ENCODE peak calls at places on chromosomes 12 and 14, in nine cellular contexts. N, G, I, T, X, S, V, K and C are unnamed samples.

GRCh38 chr12:62250671-62251608 is 9.3 kb upstream of the USP15 start:
- DNase-seq in V (peak), K (no peak), S (no peak), N (no peak), X (no peak), I (no peak), T (no peak), G (no peak), C (no peak)

GRCh38 chr12:96238336-96239031 is 44.3 kb downstream of the ELK3 start:
- DNase-seq in I (no peak), K (no peak), T (peak), N (no peak), X (no peak), G (no peak), V (no peak), S (no peak), C (no peak)

GRCh38 chr12:90572778-90573177 is 382.2 kb downstream of the CCER1 start:
- DNase-seq in T (no peak), N (no peak), S (no peak), K (no peak), V (no peak), G (no peak), I (no peak), X (no peak), C (no peak)

GRCh38 chr14:80615831-80616230 is 325.7 kb downstream of the CEP128 start:
- DNase-seq in N (no peak), X (no peak), V (no peak), T (no peak), G (no peak), I (no peak), K (no peak), S (no peak), C (no peak)

GRCh38 chr14:44040561-44040960 is 466.5 kb downstream of the FSCB start:
- DNase-seq in G (no peak), I (no peak), T (no peak), K (no peak), N (no peak), S (no peak), V (no peak), X (no peak), C (no peak)

GRCh38 chr12:54701940-54702592 is 53.9 kb upstream of the DCD start:
- DNase-seq in I (no peak), G (no peak), S (no peak), N (no peak), V (peak), T (no peak), X (peak), K (no peak), C (peak)

GRCh38 chr12:9649532-9649940 is 20.0 kb upstream of the CLEC2D start:
- DNase-seq in N (no peak), K (no peak), S (no peak), I (no peak), X (no peak), G (no peak), V (no peak), T (no peak), C (no peak)

GRCh38 chr12:131119936-131120335 is 166.2 kb downstream of the ADGRD1 start:
- DNase-seq in T (no peak), S (no peak), K (no peak), I (no peak), N (no peak), G (peak), X (no peak), V (no peak), C (no peak)

GRCh38 chr14:104827173-104828055 is 26.5 kb downstream of the ZBTB42 start:
- DNase-seq in N (peak), S (no peak), K (peak), X (peak), G (peak), V (peak), I (peak), T (peak), C (peak)

GRCh38 chr12:93339695-93340094 is 38.0 kb upstream of the NUDT4 start:
- DNase-seq in T (no peak), N (no peak), I (no peak), V (no peak), K (no peak), S (no peak), X (no peak), G (no peak), C (no peak)

GRCh38 chr12:31322651-31323248 is 3.2 kb downstream of the SINHCAF start:
- DNase-seq in T (no peak), I (peak), S (no peak), X (no peak), N (no peak), K (peak), G (no peak), V (peak), C (peak)

GRCh38 chr12:121801601-121802484 is 2.0 kb upstream of the SETD1B start:
- DNase-seq in N (no peak), S (no peak), V (peak), K (no peak), T (no peak), X (no peak), G (no peak), I (no peak), C (no peak)

GRCh38 chr14:65287264-65288131 is 125.0 kb upstream of the FUT8 start:
- DNase-seq in S (no peak), T (no peak), K (no peak), G (no peak), I (no peak), X (no peak), N (no peak), V (no peak), C (no peak)

GRCh38 chr12:95591731-95592130 is 40.5 kb upstream of the USP44 start:
- DNase-seq in S (no peak), V (peak), N (no peak), I (no peak), T (no peak), X (no peak), K (no peak), G (no peak), C (no peak)

GRCh38 chr12:130078852-130079251 is 83.4 kb upstream of the FZD10 start:
- DNase-seq in I (no peak), N (no peak), X (no peak), S (no peak), T (no peak), V (no peak), K (no peak), G (no peak), C (no peak)

GRCh38 chr14:52369305-52369781 is 55.2 kb downstream of the PTGER2 start:
- DNase-seq in X (no peak), G (no peak), V (peak), S (no peak), I (no peak), K (no peak), N (no peak), T (peak), C (no peak)

GRCh38 chr12:49868952-49869815 is 26.3 kb upstream of the BCDIN3D start:
- DNase-seq in X (no peak), G (peak), I (peak), K (peak), N (peak), V (peak), S (peak), T (peak), C (peak)

GRCh38 chr12:47992776-47993175 is 11.5 kb downstream of the COL2A1 start:
- DNase-seq in N (no peak), V (no peak), T (no peak), K (no peak), G (no peak), X (no peak), S (no peak), I (no peak), C (no peak)

GRCh38 chr12:19440019-19440858 is 947 bp downstream of the AEBP2 start:
- DNase-seq in G (peak), I (peak), T (peak), K (peak), S (peak), N (peak), V (peak), X (peak), C (peak)

GRCh38 chr12:62519043-62519442 is 52.4 kb downstream of the MON2 start:
- DNase-seq in T (no peak), I (no peak), N (no peak), V (no peak), G (no peak), X (no peak), S (no peak), K (no peak), C (no peak)

GRCh38 chr14:55582741-55583140 is 2.7 kb downstream of the KTN1 start:
- DNase-seq in V (no peak), S (no peak), K (no peak), I (no peak), G (no peak), T (no peak), X (no peak), N (no peak), C (no peak)

GRCh38 chr14:73725116-73726024 is 11.2 kb upstream of the PNMA1 start:
- DNase-seq in S (peak), V (peak), I (peak), G (no peak), N (no peak), K (no peak), X (no peak), T (no peak), C (no peak)

GRCh38 chr14:34489324-34489723 is 27.3 kb upstream of the SPTSSA start:
- DNase-seq in V (peak), I (no peak), N (no peak), S (no peak), T (no peak), X (no peak), G (no peak), K (no peak), C (no peak)

GRCh38 chr14:34484726-34485125 is 22.7 kb upstream of the SPTSSA start:
- DNase-seq in G (no peak), V (no peak), S (no peak), K (no peak), X (no peak), N (no peak), I (no peak), T (no peak), C (no peak)

GRCh38 chr14:34488528-34488927 is 26.5 kb upstream of the SPTSSA start:
- DNase-seq in N (peak), I (no peak), X (no peak), K (no peak), V (no peak), T (no peak), G (no peak), S (no peak), C (no peak)
- H3K27ac ChIP-seq in N (no peak), I (no peak), X (no peak), K (no peak), V (no peak), T (no peak), G (no peak), S (no peak), C (no peak)

GRCh38 chr12:106135781-106136180 is 3.0 kb downstream of the NUAK1 start:
- DNase-seq in G (no peak), V (peak), X (no peak), I (no peak), K (no peak), S (no peak), N (no peak), T (no peak), C (no peak)
- H3K4me3 ChIP-seq in G (peak), V (peak), X (no peak), I (peak), K (peak), S (peak), N (peak), T (peak), C (no peak)

DNA sequence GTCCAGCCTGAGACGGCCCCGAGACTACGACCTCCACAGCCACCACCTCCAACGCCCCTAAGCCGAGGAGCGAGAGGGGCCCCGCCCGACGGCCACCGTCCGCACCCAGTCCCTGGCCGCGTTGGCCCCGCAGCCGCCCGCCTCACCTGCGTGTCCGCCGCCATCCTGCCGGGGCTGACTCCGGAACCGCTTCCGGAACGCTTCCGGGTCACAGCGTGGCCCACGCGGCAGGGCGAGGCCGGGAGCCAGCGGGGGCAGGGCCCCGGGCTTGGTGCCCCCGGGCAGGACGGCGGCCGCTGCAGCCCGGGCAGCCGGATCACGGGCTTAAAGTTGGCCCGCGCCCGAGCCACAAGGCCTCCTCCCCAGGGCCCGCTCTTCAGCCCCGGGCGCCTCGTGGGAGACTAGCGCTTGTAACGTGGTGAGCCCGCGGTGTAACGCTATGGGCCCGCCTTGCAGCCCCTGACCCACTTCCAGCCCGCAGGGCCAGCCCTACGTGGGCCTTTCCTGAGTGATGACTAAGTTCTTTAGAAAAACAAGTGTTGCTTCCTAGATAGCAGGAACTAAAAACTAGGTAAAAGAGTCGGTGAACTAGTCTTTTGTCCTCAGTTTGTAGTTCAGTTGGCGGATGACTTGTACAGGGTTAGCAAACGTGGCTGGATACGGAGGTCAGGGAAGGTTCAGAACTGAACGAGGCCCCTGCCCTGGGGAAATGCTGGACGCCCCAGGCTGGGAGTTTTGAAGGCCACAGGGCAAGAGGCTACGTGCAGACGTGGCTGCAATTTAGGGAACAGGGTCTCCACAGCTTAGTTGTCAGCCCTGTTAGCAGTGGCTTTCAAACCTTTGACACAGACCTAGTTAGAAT is at the start of gene GCN1:
- DNase-seq in S (peak), K (peak), V (peak), I (peak), G (peak), X (peak), T (peak), N (peak), C (peak)
- TF ChIP-seq POLR2A in S (peak), K (peak), V (peak), I (peak), G (peak), X (peak), T (peak), N (no peak), C (peak)

DNA sequence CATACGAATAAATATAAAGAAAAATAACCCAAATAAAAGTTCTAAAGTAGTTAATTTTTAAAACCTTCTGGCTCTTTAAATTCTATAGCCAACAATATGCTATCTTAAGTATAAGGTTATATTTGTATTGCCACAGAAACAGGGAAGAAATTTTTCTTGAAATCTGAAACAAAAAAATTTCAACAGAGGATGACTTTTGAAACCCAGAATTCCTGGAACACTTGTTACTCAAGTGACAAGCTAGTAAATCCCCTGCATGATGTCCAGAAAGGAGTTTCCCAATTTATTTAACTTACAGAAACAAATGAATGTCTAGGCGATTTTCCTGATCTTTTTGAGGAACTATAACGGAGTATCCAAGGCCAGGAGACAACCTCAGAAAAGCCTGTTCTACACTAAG is 69.6 kb downstream of the SLC41A2 start:
- DNase-seq in G (no peak), N (no peak), T (no peak), V (no peak), X (no peak), I (no peak), K (no peak), S (no peak), C (no peak)
- H3K27ac ChIP-seq in G (no peak), N (no peak), T (no peak), V (no peak), X (no peak), I (no peak), K (no peak), S (no peak), C (no peak)

GRCh38 chr14:100191584-100192249 is 32.3 kb upstream of the DEGS2 start:
- DNase-seq in K (peak), X (no peak), I (no peak), T (no peak), N (no peak), S (no peak), V (no peak), G (no peak), C (no peak)
- H3K4me3 ChIP-seq in K (no peak), X (peak), I (peak), T (no peak), N (peak), S (peak), V (no peak), G (no peak), C (no peak)

DNA sequence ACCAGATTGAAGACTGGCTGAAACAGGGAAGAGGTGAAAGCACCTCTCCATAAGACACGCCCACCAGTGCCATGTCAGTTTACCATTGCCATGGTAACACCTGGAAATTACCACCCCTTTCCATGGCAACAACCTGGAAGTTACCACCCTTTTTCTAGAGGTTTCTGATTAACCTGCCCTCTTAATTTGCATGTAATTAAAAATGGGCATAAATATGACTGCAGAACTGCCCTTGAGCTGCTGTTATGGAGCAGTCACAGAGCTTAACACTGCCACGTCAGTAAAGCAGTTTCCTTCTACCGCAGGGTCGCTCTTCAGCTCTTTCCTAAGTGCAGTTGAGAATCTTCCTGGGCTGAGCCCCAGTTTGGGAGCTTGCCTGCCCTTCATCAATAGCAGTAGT is 55.2 kb downstream of the RASSF3 start:
- DNase-seq in G (peak), T (no peak), N (no peak), X (no peak), I (no peak), K (no peak), V (no peak), S (no peak), C (no peak)
- TF ChIP-seq POLR2A in G (no peak), T (no peak), N (no peak), X (no peak), I (no peak), K (no peak), V (no peak), S (no peak), C (no peak)

GRCh38 chr12:110135012-110135411 is 10.9 kb downstream of the IFT81 start:
- DNase-seq in N (no peak), S (no peak), T (no peak), X (no peak), G (no peak), I (no peak), K (no peak), V (peak), C (no peak)
- H3K27ac ChIP-seq in N (no peak), S (no peak), T (no peak), X (no peak), G (no peak), I (peak), K (no peak), V (peak), C (peak)

GRCh38 chr12:39619316-39619659 is 315 bp downstream of the ABCD2 start:
- DNase-seq in N (no peak), I (no peak), T (no peak), K (no peak), G (no peak), S (no peak), X (no peak), V (no peak), C (no peak)
- H3K4me3 ChIP-seq in N (peak), I (peak), T (peak), K (peak), G (peak), S (peak), X (no peak), V (peak), C (peak)

DNA sequence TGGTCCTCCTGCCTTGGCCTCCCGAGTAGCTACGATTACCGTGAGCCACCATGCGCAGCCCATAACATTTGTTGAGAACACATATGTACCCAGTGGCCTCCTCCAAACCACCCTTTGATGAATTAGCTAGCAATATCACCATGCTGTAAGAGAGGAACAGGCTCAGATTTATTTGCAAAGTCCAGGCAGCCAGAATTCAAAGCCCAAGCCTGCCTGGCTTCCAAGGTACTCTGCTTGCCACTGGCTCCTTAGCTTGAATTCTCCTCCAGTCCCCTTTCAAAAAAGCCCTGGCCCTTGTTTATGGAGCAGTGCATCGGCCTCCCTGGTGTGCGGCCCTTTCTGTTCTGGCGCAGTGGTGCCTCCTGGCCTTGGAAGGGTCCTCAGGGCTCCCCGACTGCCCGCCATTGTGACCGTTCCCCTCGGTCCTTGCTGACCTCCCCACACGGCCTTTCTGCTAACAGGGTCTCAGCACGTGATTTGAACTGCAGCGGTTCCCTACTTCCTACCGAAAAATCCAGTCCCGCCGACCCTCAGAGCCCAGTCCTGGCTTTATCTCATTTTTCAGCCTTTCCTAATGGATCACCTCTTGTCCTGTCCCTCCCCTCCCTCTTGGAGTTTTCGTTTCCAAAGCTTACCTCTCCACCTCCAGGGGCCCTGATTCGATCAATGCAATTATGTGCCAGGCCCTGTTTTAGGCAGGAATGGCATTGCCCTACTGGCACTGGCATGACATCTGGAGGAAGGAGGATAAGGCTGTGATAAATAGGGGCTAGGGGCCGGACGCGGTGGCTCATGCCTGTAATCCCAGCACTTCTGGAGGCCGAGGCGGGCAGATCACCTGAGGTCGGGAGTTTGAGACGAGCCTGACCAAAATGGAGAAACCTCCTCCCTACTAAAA is 22.0 kb downstream of the SLC25A29 start:
- DNase-seq in X (no peak), K (no peak), N (peak), I (peak), T (no peak), G (no peak), S (no peak), V (no peak), C (no peak)
- TF ChIP-seq POLR2A in X (no peak), K (no peak), N (no peak), I (no peak), T (no peak), G (no peak), S (no peak), V (no peak), C (no peak)